ENCODE peak calls at places on chromosomes 11 and 22, in eight cellular contexts. One of them, this sample, is unnamed.

GRCh38 chr11:121652982-121653381 is 200.2 kb upstream of the SORL1-AS1 start:
- DNase-seq in brain microvascular endothelial cell: no peak
- DNase-seq in DND-41: no peak
- DNase-seq in hepatocyte: peak
- DNase-seq in endodermal cell: no peak
- DNase-seq in GM12864: no peak
- DNase-seq in B cell: no peak
- DNase-seq in PC-9: no peak
- DNase-seq in this sample: peak

GRCh38 chr11:78268516-78269410 is 80.0 kb downstream of the USP35 start:
- DNase-seq in GM12864: no peak
- DNase-seq in PC-9: no peak
- DNase-seq in DND-41: no peak
- DNase-seq in endodermal cell: no peak
- DNase-seq in B cell: no peak
- DNase-seq in brain microvascular endothelial cell: no peak
- DNase-seq in hepatocyte: no peak
- DNase-seq in this sample: no peak

GRCh38 chr22:39463931-39464390 is 7.1 kb downstream of the MGAT3 start:
- DNase-seq in DND-41: no peak
- DNase-seq in brain microvascular endothelial cell: no peak
- DNase-seq in B cell: no peak
- DNase-seq in hepatocyte: no peak
- DNase-seq in endodermal cell: no peak
- DNase-seq in GM12864: no peak
- DNase-seq in PC-9: peak
- DNase-seq in this sample: peak

GRCh38 chr11:31808268-31808667 is 2.9 kb downstream of the PAX6 start:
- DNase-seq in B cell: no peak
- DNase-seq in endodermal cell: no peak
- DNase-seq in GM12864: no peak
- DNase-seq in brain microvascular endothelial cell: no peak
- DNase-seq in DND-41: no peak
- DNase-seq in PC-9: no peak
- DNase-seq in hepatocyte: no peak
- DNase-seq in this sample: no peak

GRCh38 chr11:118042791-118043190 is 34.1 kb upstream of the TMPRSS4 start:
- DNase-seq in endodermal cell: no peak
- DNase-seq in PC-9: no peak
- DNase-seq in hepatocyte: no peak
- DNase-seq in B cell: no peak
- DNase-seq in brain microvascular endothelial cell: no peak
- DNase-seq in DND-41: no peak
- DNase-seq in GM12864: no peak
- DNase-seq in this sample: no peak

GRCh38 chr11:88480217-88480616 is 142.7 kb upstream of the CTSC start:
- DNase-seq in B cell: no peak
- DNase-seq in PC-9: peak
- DNase-seq in GM12864: no peak
- DNase-seq in brain microvascular endothelial cell: peak
- DNase-seq in DND-41: no peak
- DNase-seq in hepatocyte: no peak
- DNase-seq in endodermal cell: no peak
- DNase-seq in this sample: peak

GRCh38 chr22:40690370-40690769 is 11.1 kb downstream of the MCHR1 start:
- DNase-seq in DND-41: no peak
- DNase-seq in PC-9: no peak
- DNase-seq in endodermal cell: peak
- DNase-seq in brain microvascular endothelial cell: no peak
- DNase-seq in hepatocyte: no peak
- DNase-seq in B cell: no peak
- DNase-seq in GM12864: no peak
- DNase-seq in this sample: no peak

GRCh38 chr11:6655790-6656580 is at the start of gene DCHS1:
- DNase-seq in DND-41: no peak
- DNase-seq in GM12864: no peak
- DNase-seq in hepatocyte: peak
- DNase-seq in endodermal cell: peak
- DNase-seq in B cell: no peak
- DNase-seq in PC-9: no peak
- DNase-seq in brain microvascular endothelial cell: no peak
- DNase-seq in this sample: no peak

GRCh38 chr22:30435674-30436126 is 10.1 kb downstream of the MTFP1 start:
- DNase-seq in endodermal cell: no peak
- DNase-seq in brain microvascular endothelial cell: no peak
- DNase-seq in hepatocyte: no peak
- DNase-seq in DND-41: peak
- DNase-seq in PC-9: no peak
- DNase-seq in GM12864: no peak
- DNase-seq in B cell: peak
- DNase-seq in this sample: no peak

GRCh38 chr11:124793466-124794278 is 6.5 kb downstream of the MSANTD2 start:
- DNase-seq in brain microvascular endothelial cell: no peak
- DNase-seq in DND-41: peak
- DNase-seq in hepatocyte: peak
- DNase-seq in GM12864: no peak
- DNase-seq in B cell: peak
- DNase-seq in PC-9: peak
- DNase-seq in endodermal cell: no peak
- DNase-seq in this sample: peak

GRCh38 chr11:8719260-8720190 is 36.9 kb downstream of the RPL27A start:
- DNase-seq in DND-41: no peak
- DNase-seq in B cell: no peak
- DNase-seq in PC-9: peak
- DNase-seq in endodermal cell: no peak
- DNase-seq in GM12864: no peak
- DNase-seq in hepatocyte: peak
- DNase-seq in brain microvascular endothelial cell: peak
- DNase-seq in this sample: peak

GRCh38 chr22:45504703-45505341 is 2.1 kb downstream of the FBLN1 start:
- DNase-seq in PC-9: no peak
- DNase-seq in DND-41: no peak
- DNase-seq in GM12864: no peak
- DNase-seq in B cell: no peak
- DNase-seq in hepatocyte: peak
- DNase-seq in brain microvascular endothelial cell: no peak
- DNase-seq in endodermal cell: peak
- DNase-seq in this sample: peak

GRCh38 chr11:66579017-66579606 is 10.7 kb upstream of the CTSF start:
- DNase-seq in brain microvascular endothelial cell: peak
- DNase-seq in hepatocyte: peak
- DNase-seq in endodermal cell: peak
- DNase-seq in DND-41: peak
- DNase-seq in PC-9: peak
- DNase-seq in B cell: peak
- DNase-seq in GM12864: peak
- DNase-seq in this sample: peak

GRCh38 chr11:70942593-70942992 is 309.8 kb downstream of the SHANK2 start:
- DNase-seq in hepatocyte: no peak
- DNase-seq in endodermal cell: peak
- DNase-seq in B cell: no peak
- DNase-seq in brain microvascular endothelial cell: no peak
- DNase-seq in DND-41: no peak
- DNase-seq in PC-9: no peak
- DNase-seq in GM12864: no peak
- DNase-seq in this sample: peak

GRCh38 chr11:37770145-37770544 is 1172.1 kb upstream of the RAG2 start:
- DNase-seq in B cell: no peak
- DNase-seq in hepatocyte: no peak
- DNase-seq in GM12864: no peak
- DNase-seq in brain microvascular endothelial cell: no peak
- DNase-seq in DND-41: no peak
- DNase-seq in endodermal cell: no peak
- DNase-seq in PC-9: no peak
- DNase-seq in this sample: no peak

GRCh38 chr11:3954448-3955298 is 99.2 kb downstream of the STIM1 start:
- DNase-seq in GM12864: no peak
- DNase-seq in hepatocyte: no peak
- DNase-seq in DND-41: no peak
- DNase-seq in PC-9: no peak
- DNase-seq in brain microvascular endothelial cell: no peak
- DNase-seq in endodermal cell: no peak
- DNase-seq in B cell: no peak
- DNase-seq in this sample: peak

GRCh38 chr22:17570851-17571631 is 7.7 kb downstream of the SLC25A18 start:
- DNase-seq in hepatocyte: peak
- DNase-seq in DND-41: no peak
- DNase-seq in PC-9: peak
- DNase-seq in brain microvascular endothelial cell: peak
- DNase-seq in endodermal cell: peak
- DNase-seq in GM12864: no peak
- DNase-seq in B cell: no peak
- DNase-seq in this sample: peak

GRCh38 chr11:90803366-90803765 is 580.5 kb upstream of the CHORDC1 start:
- DNase-seq in brain microvascular endothelial cell: no peak
- DNase-seq in GM12864: no peak
- DNase-seq in hepatocyte: no peak
- DNase-seq in endodermal cell: no peak
- DNase-seq in PC-9: peak
- DNase-seq in DND-41: no peak
- DNase-seq in B cell: no peak
- DNase-seq in this sample: peak

GRCh38 chr22:46537221-46537945 is at the start of gene CELSR1:
- DNase-seq in brain microvascular endothelial cell: no peak
- DNase-seq in PC-9: peak
- DNase-seq in B cell: no peak
- DNase-seq in endodermal cell: peak
- DNase-seq in GM12864: no peak
- DNase-seq in DND-41: no peak
- DNase-seq in hepatocyte: peak
- DNase-seq in this sample: peak

GRCh38 chr22:29079218-29079901 is 6.5 kb downstream of the KREMEN1 start:
- DNase-seq in PC-9: no peak
- DNase-seq in GM12864: no peak
- DNase-seq in DND-41: peak
- DNase-seq in B cell: no peak
- DNase-seq in brain microvascular endothelial cell: no peak
- DNase-seq in endodermal cell: no peak
- DNase-seq in hepatocyte: peak
- DNase-seq in this sample: peak

GRCh38 chr11:67631853-67632174 is 2.1 kb upstream of the NUDT8 start:
- DNase-seq in endodermal cell: no peak
- DNase-seq in GM12864: no peak
- DNase-seq in brain microvascular endothelial cell: no peak
- DNase-seq in DND-41: no peak
- DNase-seq in PC-9: no peak
- DNase-seq in hepatocyte: no peak
- DNase-seq in B cell: no peak
- DNase-seq in this sample: no peak

GRCh38 chr11:98155696-98156095 is 865.1 kb upstream of the CNTN5 start:
- DNase-seq in DND-41: no peak
- DNase-seq in B cell: no peak
- DNase-seq in hepatocyte: no peak
- DNase-seq in brain microvascular endothelial cell: peak
- DNase-seq in PC-9: no peak
- DNase-seq in GM12864: no peak
- DNase-seq in endodermal cell: no peak
- DNase-seq in this sample: peak

GRCh38 chr11:106329273-106330018 is 252.0 kb downstream of the AASDHPPT start:
- DNase-seq in PC-9: no peak
- DNase-seq in DND-41: no peak
- DNase-seq in GM12864: no peak
- DNase-seq in B cell: no peak
- DNase-seq in hepatocyte: no peak
- DNase-seq in endodermal cell: no peak
- DNase-seq in brain microvascular endothelial cell: no peak
- DNase-seq in this sample: no peak
- TF ChIP-seq CTCF in PC-9: no peak
- TF ChIP-seq CTCF in DND-41: no peak
- TF ChIP-seq CTCF in GM12864: no peak
- TF ChIP-seq CTCF in B cell: no peak
- TF ChIP-seq CTCF in hepatocyte: no peak
- TF ChIP-seq CTCF in endodermal cell: no peak
- TF ChIP-seq CTCF in brain microvascular endothelial cell: peak
- TF ChIP-seq CTCF in this sample: no peak

DNA sequence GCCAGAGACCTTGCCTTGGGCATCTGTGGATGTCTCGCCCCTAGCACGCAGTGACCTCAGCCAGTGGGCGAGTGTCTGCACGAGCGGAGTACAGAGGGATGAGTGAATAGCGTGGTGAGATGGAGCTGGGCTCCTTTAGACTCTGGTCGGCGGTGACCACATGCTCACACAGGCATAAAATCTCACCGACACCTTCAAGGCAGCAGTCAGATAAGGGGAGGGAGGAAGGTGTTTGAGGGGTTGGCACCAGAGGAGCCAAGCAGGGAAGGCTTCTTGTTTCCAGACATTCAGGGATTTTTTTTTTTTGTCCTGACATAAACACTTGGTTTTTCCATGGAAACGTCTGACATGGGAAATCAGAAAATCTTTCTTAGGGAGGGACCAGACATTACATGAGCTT is 35.8 kb downstream of the GRIK4 start:
- DNase-seq in brain microvascular endothelial cell: no peak
- DNase-seq in endodermal cell: no peak
- DNase-seq in hepatocyte: no peak
- DNase-seq in PC-9: no peak
- DNase-seq in GM12864: no peak
- DNase-seq in DND-41: no peak
- DNase-seq in B cell: no peak
- DNase-seq in this sample: peak
- TF ChIP-seq CTCF in brain microvascular endothelial cell: no peak
- TF ChIP-seq CTCF in endodermal cell: no peak
- TF ChIP-seq CTCF in hepatocyte: no peak
- TF ChIP-seq CTCF in PC-9: no peak
- TF ChIP-seq CTCF in GM12864: no peak
- TF ChIP-seq CTCF in DND-41: no peak
- TF ChIP-seq CTCF in B cell: no peak
- TF ChIP-seq CTCF in this sample: no peak

GRCh38 chr22:26797910-26798309 is 140.5 kb downstream of the MIAT start:
- DNase-seq in B cell: no peak
- DNase-seq in hepatocyte: no peak
- DNase-seq in endodermal cell: peak
- DNase-seq in brain microvascular endothelial cell: no peak
- DNase-seq in PC-9: no peak
- DNase-seq in DND-41: no peak
- DNase-seq in GM12864: no peak
- DNase-seq in this sample: no peak
- TF ChIP-seq CTCF in B cell: no peak
- TF ChIP-seq CTCF in hepatocyte: no peak
- TF ChIP-seq CTCF in endodermal cell: peak
- TF ChIP-seq CTCF in brain microvascular endothelial cell: peak
- TF ChIP-seq CTCF in PC-9: peak
- TF ChIP-seq CTCF in DND-41: peak
- TF ChIP-seq CTCF in GM12864: no peak
- TF ChIP-seq CTCF in this sample: no peak

DNA sequence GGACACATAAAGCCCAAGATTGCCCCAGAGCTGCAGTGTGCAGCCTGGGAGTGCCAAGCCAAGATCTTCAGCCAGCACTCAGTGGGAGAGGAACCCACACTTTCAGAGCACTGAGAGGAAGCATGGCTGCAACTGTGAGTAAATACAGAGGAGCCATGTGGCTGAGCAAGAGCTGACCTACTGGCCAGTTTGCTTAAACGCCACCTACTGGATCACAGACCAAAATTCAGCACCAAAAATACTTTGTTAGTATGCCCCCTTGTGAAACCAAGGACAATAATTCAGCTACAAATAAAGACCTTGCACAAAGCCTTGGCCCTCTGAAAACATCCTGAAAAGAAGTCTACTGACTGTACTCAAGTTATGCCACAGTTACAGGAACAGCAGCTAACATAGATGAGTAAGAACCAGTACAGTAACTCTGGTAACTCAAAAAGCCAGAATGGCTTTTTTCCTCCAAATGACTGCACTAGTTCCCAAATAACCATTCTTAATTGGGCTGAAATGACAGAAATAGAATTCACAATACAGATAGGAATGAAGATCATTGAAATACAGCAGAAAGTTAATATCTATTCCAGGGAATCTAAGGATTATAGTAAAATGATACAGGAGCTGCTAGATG is 10.1 kb upstream of the OR4A15 start:
- DNase-seq in hepatocyte: no peak
- DNase-seq in endodermal cell: no peak
- DNase-seq in GM12864: no peak
- DNase-seq in PC-9: no peak
- DNase-seq in DND-41: no peak
- DNase-seq in brain microvascular endothelial cell: no peak
- DNase-seq in B cell: no peak
- DNase-seq in this sample: no peak
- TF ChIP-seq CTCF in hepatocyte: no peak
- TF ChIP-seq CTCF in endodermal cell: peak
- TF ChIP-seq CTCF in GM12864: peak
- TF ChIP-seq CTCF in PC-9: peak
- TF ChIP-seq CTCF in DND-41: peak
- TF ChIP-seq CTCF in brain microvascular endothelial cell: no peak
- TF ChIP-seq CTCF in B cell: no peak
- TF ChIP-seq CTCF in this sample: no peak

This sample was measured in MCF 10A.